ENCODE peak calls at places on chromosomes 2 and 18, in six cellular contexts. Z is cardiac muscle cell; J is OCI-LY7; H is effector memory CD4-positive, alpha-beta T cell; Q is tibial artery; C is HepG2. W is an unnamed sample.
A peak's percentile ranks its signal among the peaks of the same experiment; 100 is the strongest.

GRCh38 chr2:146321175-146321574 is 1523.7 kb upstream of the ACVR2A start:
- DNase-seq in Q (no peak), C (no peak), Z (no peak), H (no peak), J (no peak), W (no peak)

GRCh38 chr2:125564471-125564870 is 1091.5 kb upstream of the GYPC start:
- DNase-seq in Z (no peak), H (no peak), C (no peak), Q (no peak), J (no peak), W (no peak)

GRCh38 chr2:74850816-74851566 is 17.1 kb downstream of the HK2 start:
- DNase-seq in C (no peak), Z (no peak), Q (no peak), H (no peak), J (no peak), W (no peak)

GRCh38 chr2:112465373-112465772 is 16.6 kb upstream of the TTL start:
- DNase-seq in Q (no peak), H (no peak), C (peak; percentile 24), Z (no peak), J (no peak), W (peak; percentile 23)

GRCh38 chr2:239730897-239731296 is 294.2 kb downstream of the NDUFA10 start:
- DNase-seq in C (no peak), Q (no peak), H (no peak), J (no peak), Z (no peak), W (no peak)

GRCh38 chr2:160105366-160105765 is 43.0 kb upstream of the PLA2R1 start:
- DNase-seq in J (no peak), Q (no peak), H (no peak), C (no peak), Z (no peak), W (no peak)

GRCh38 chr2:62738981-62739936 is 33.7 kb downstream of the EHBP1 start:
- DNase-seq in H (no peak), Z (no peak), C (no peak), Q (no peak), J (no peak), W (no peak)

GRCh38 chr18:7600528-7601248 is 33.6 kb downstream of the PTPRM start:
- DNase-seq in C (no peak), H (no peak), J (no peak), Q (no peak), Z (no peak), W (no peak)

GRCh38 chr2:195318440-195319111 is 338.4 kb upstream of the SLC39A10 start:
- DNase-seq in H (no peak), J (peak; percentile 65), Q (no peak), C (peak; percentile 41), Z (peak; percentile 69), W (peak; percentile 63)

GRCh38 chr18:12005542-12006487 is 24.5 kb downstream of the IMPA2 start:
- DNase-seq in J (no peak), H (no peak), Z (no peak), C (no peak), Q (no peak), W (no peak)

GRCh38 chr2:20670315-20671035 is 3.5 kb downstream of the GDF7 start:
- DNase-seq in H (no peak), C (no peak), Z (no peak), Q (no peak), J (no peak), W (no peak)

GRCh38 chr2:168663993-168664392 is 138.4 kb upstream of the NOSTRIN start:
- DNase-seq in H (no peak), J (no peak), Z (no peak), Q (no peak), C (no peak), W (no peak)

GRCh38 chr2:173153486-173153885 is 77.8 kb downstream of the MAP3K20 start:
- DNase-seq in Q (no peak), Z (no peak), H (no peak), C (no peak), J (no peak), W (no peak)

GRCh38 chr2:74515271-74516069 is 1.2 kb downstream of the TLX2 start:
- DNase-seq in C (no peak), Q (no peak), J (no peak), Z (peak; percentile 10), H (no peak), W (no peak)

GRCh38 chr18:14914771-14915170 is 166.8 kb downstream of the ANKRD30B start:
- DNase-seq in C (no peak), H (no peak), Q (no peak), Z (no peak), J (no peak), W (no peak)

GRCh38 chr2:71458413-71459083 is 5.2 kb downstream of the DYSF start:
- DNase-seq in C (no peak), H (no peak), Z (no peak), Q (no peak), J (no peak), W (no peak)

GRCh38 chr2:158297606-158298005 is 158.9 kb downstream of the CCDC148 start:
- DNase-seq in H (no peak), Z (no peak), Q (no peak), J (no peak), C (no peak), W (no peak)

GRCh38 chr18:56952026-56952425 is 194.9 kb upstream of the BOD1L2 start:
- DNase-seq in Z (peak; percentile 21), Q (no peak), C (no peak), J (no peak), H (no peak), W (no peak)

GRCh38 chr2:524442-524841 is 152.8 kb downstream of the TMEM18 start:
- DNase-seq in Z (no peak), Q (no peak), H (no peak), J (no peak), C (no peak), W (no peak)

GRCh38 chr2:55460562-55460961 is 40.9 kb upstream of the CCDC88A start:
- DNase-seq in C (peak; percentile 27), J (no peak), H (no peak), Q (no peak), Z (no peak), W (no peak)

GRCh38 chr2:29657674-29658073 is 263.7 kb downstream of the ALK start:
- DNase-seq in H (no peak), J (no peak), C (no peak), Q (no peak), Z (no peak), W (no peak)

GRCh38 chr2:237310515-237311114 is 103.3 kb downstream of the COL6A3 start:
- DNase-seq in C (no peak), J (no peak), Z (no peak), H (no peak), Q (no peak), W (no peak)

DNA sequence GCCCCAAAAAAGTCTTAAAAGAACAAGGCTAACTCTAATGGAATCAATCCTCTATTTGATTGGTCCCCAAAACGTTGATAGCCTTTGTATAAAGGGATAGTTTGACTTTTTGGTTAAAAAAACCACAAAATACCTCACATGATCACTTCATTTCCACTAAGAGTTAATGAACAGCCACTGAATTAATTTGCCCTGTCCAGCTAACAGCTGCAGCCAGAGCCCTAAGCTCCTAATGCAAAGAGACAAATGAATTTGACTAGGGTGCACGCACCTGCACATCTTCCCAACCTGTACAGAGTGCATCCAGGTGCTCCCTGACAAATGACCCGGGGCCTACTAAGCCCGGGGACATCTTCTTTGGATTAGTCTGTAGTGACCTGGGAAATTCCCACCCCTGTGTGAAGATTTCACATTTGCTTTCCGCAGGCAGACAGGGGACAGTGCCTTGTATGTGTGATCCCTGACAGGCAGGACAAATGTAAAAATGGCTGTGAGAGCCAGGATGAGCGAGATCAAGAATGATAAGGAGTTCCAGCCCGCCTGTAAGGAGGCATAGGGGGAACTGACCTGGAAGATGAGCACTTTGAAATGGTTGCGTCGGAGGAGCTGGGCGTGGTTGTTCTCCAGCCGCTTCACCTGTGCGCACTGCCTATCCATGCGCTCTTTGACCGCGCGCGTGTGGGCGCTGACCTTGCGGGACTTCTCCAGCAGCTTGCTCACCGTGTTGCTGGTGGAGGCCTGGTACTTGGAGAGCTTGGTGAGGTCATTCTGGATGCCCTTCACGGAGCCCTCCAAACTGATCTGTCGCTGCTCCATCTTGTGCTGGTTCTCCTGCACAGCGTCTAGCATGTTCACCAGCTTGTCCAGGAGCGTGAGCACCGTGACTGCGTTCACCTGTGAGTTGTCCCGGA is 757 bp downstream of the CAVIN2 start:
- DNase-seq in H (no peak), Q (no peak), Z (no peak), J (no peak), C (peak; percentile 32), W (no peak)
- H3K4me3 ChIP-seq in H (no peak overlapping the region), Q (peak overlapping the region; percentile 42), Z (no peak overlapping the region), J (no peak overlapping the region), C (peak overlapping the region; percentile 67), W (no peak overlapping the region)

DNA sequence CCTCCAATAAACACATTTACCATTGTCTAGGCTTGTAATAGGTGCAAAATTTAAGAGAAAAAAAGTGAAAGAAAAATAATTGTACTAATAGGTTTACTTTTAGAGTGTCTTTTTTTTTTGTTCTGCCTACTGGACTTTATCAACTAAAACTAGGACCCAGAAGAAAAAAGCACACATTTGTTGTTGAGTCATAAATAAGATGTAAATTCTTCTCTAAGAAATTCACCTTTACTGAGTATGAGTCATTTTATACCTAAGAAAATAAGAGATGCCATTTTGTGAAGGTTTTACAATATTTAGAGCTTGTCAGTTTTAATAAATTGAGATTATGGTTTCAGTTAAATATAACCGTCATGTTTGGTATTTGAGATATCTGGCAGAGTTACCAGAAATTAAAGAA is 19.2 kb downstream of the FARP2 start:
- DNase-seq in Z (no peak), H (no peak), J (no peak), Q (no peak), C (no peak), W (no peak)
- H3K4me3 ChIP-seq in Z (no peak overlapping the region), H (no peak overlapping the region), J (no peak overlapping the region), Q (no peak overlapping the region), C (no peak overlapping the region), W (no peak overlapping the region)

DNA sequence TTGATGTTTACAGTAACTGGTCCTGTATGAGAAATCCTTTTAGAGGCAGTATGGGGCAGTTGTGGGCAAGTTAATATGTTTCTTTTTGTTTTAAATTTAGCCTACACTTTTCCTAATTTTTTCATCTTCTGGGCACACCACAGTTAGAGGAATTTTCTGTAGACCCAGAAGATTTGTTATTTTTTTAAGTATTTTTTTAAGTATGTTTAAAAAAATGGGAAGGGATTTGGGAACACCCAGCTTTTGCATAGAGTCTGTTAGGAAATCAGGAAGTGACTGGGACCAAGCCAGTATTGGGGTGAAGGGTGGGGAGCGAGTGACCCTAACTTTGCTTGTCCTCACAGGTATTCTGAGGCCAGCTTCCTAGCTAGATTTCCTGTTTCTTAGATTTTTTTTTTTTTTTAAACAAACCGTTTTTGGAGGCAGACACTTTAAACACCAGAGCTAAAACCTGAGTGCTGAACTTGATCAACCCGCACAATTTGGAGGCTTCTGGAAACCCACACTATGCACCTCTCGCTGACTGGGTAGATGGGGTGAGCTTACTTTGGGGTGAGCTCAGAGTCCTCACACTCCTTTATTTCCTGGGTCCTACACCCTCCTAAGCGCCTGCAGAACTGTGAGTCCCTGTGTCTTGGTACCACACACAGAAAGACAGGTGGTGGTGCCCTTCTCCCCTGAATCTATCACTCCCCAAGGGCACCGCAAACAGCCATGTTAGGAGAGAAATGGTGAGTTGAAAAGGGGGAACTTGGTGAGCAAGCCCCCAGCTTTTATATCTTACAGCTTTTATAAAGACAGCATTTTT is 5.2 kb downstream of the GATA6 start:
- DNase-seq in Q (peak; percentile 29), Z (peak; percentile 48), H (no peak), C (no peak), J (no peak), W (no peak)
- H3K4me3 ChIP-seq in Q (peak overlapping the region; percentile 98), Z (peak overlapping the region; percentile 94), H (no peak overlapping the region), C (no peak overlapping the region), J (no peak overlapping the region), W (no peak overlapping the region)

GRCh38 chr2:231671617-231672350 is 36.5 kb upstream of the PTMA start:
- DNase-seq in J (peak; percentile 95), Z (no peak), Q (no peak), C (peak; percentile 39), H (no peak), W (no peak)
- H3K4me3 ChIP-seq in J (peak overlapping the region; percentile 78), Z (no peak overlapping the region), Q (no peak overlapping the region), C (peak overlapping the region; percentile 6), H (no peak overlapping the region), W (no peak overlapping the region)